ENCODE peak calls at places on chromosomes 16 and 17, in five cellular contexts. E is astrocyte of the spinal cord, P is epithelial cell of esophagus, M is MM.1S, Y is cardiac muscle cell. J is an unnamed sample.

GRCh38 chr17:17181666-17182600 is 24.2 kb downstream of the PLD6 start:
- DNase-seq in P (no peak), E (no peak), Y (no peak), M (no peak), J (no peak)

GRCh38 chr16:3739636-3740035 is 22.3 kb upstream of the TRAP1 start:
- DNase-seq in P (no peak), M (no peak), E (no peak), Y (no peak), J (no peak)

GRCh38 chr16:21626659-21627277 is 25.6 kb downstream of the IGSF6 start:
- DNase-seq in P (peak), Y (peak), M (no peak), E (peak), J (peak)

GRCh38 chr17:35731239-35731931 is at the start of gene RASL10B:
- DNase-seq in E (peak), Y (peak), P (peak), M (no peak), J (peak)

GRCh38 chr17:6072157-6072556 is 2.0 kb downstream of the WSCD1 start:
- DNase-seq in E (peak), Y (no peak), P (peak), M (no peak), J (no peak)

GRCh38 chr16:78768723-78769122 is 669.3 kb downstream of the WWOX start:
- DNase-seq in E (no peak), Y (no peak), P (no peak), M (peak), J (no peak)

GRCh38 chr16:14015948-14016347 is 55.2 kb upstream of the MRTFB start:
- DNase-seq in E (peak), Y (no peak), M (no peak), P (peak), J (peak)

GRCh38 chr16:49516382-49517036 is 142.9 kb downstream of the C16orf78 start:
- DNase-seq in M (no peak), P (no peak), E (no peak), Y (no peak), J (no peak)

GRCh38 chr16:56603589-56603988 is 4.8 kb upstream of the MT2A start:
- DNase-seq in Y (no peak), E (no peak), M (peak), P (peak), J (peak)

GRCh38 chr16:85412911-85413520 is 200.1 kb upstream of the GSE1 start:
- DNase-seq in P (no peak), M (no peak), Y (no peak), E (no peak), J (no peak)

GRCh38 chr16:84341533-84342295 is 26.6 kb upstream of the ATP2C2 start:
- DNase-seq in Y (no peak), E (no peak), M (no peak), P (no peak), J (no peak)

GRCh38 chr16:654034-654433 is 4.9 kb downstream of the WDR90 start:
- DNase-seq in M (no peak), Y (no peak), P (no peak), E (no peak), J (no peak)

GRCh38 chr16:85496145-85496544 is 117.0 kb upstream of the GSE1 start:
- DNase-seq in E (no peak), M (no peak), Y (no peak), P (no peak), J (no peak)

GRCh38 chr17:79066963-79067362 is 7.7 kb upstream of the ENGASE start:
- DNase-seq in Y (no peak), P (no peak), M (no peak), E (no peak), J (no peak)

GRCh38 chr17:45020354-45021138 is 30.9 kb downstream of the DCAKD start:
- DNase-seq in P (peak), M (no peak), Y (no peak), E (peak), J (peak)

GRCh38 chr17:45021607-45022287 is 29.7 kb downstream of the DCAKD start:
- DNase-seq in M (peak), E (peak), Y (peak), P (peak), J (peak)

GRCh38 chr17:45016823-45017222 is 34.6 kb downstream of the DCAKD start:
- DNase-seq in P (peak), Y (no peak), M (no peak), E (no peak), J (no peak)

GRCh38 chr17:45018514-45019176 is 32.8 kb downstream of the DCAKD start:
- DNase-seq in Y (no peak), P (no peak), M (no peak), E (no peak), J (peak)

GRCh38 chr17:45019177-45019711 is 32.2 kb downstream of the DCAKD start:
- DNase-seq in M (peak), E (no peak), Y (peak), P (peak), J (peak)
- H3K4me3 ChIP-seq in M (peak), E (peak), Y (peak), P (peak), J (peak)

GRCh38 chr16:67180166-67180565 is 3.6 kb downstream of the MATCAP1 start:
- DNase-seq in E (no peak), Y (no peak), M (no peak), P (no peak), J (no peak)

GRCh38 chr16:67181346-67181745 is 2.4 kb downstream of the MATCAP1 start:
- DNase-seq in E (peak), M (no peak), Y (no peak), P (peak), J (peak)

GRCh38 chr16:67177743-67178699 is 5.7 kb downstream of the MATCAP1 start:
- DNase-seq in M (peak), Y (peak), P (peak), E (peak), J (peak)

GRCh38 chr16:67182288-67182687 is 1.5 kb downstream of the MATCAP1 start:
- DNase-seq in E (no peak), Y (no peak), M (no peak), P (no peak), J (no peak)

GRCh38 chr16:67179421-67180080 is 4.2 kb downstream of the MATCAP1 start:
- DNase-seq in P (no peak), Y (no peak), M (peak), E (no peak), J (no peak)
- TF ChIP-seq CTCF in P (peak), Y (no peak), M (peak), E (no peak), J (peak)

GRCh38 chr17:28646039-28646754 is 1.2 kb upstream of the BLTP2 start:
- DNase-seq in E (no peak), P (no peak), M (no peak), Y (no peak), J (no peak)
- H3K4me3 ChIP-seq in E (no peak), P (no peak), M (peak), Y (peak), J (peak)

GRCh38 chr16:87234601-87235000 is 82.6 kb downstream of the C16orf95 start:
- DNase-seq in M (no peak), E (no peak), P (no peak), Y (no peak), J (no peak)

GRCh38 chr16:87238371-87238715 is 78.8 kb downstream of the C16orf95 start:
- DNase-seq in M (no peak), E (no peak), Y (no peak), P (no peak), J (no peak)

GRCh38 chr16:87236516-87237115 is 80.6 kb downstream of the C16orf95 start:
- DNase-seq in E (no peak), Y (no peak), M (no peak), P (no peak), J (no peak)

GRCh38 chr16:87233928-87234327 is 83.3 kb downstream of the C16orf95 start:
- DNase-seq in E (peak), P (no peak), M (no peak), Y (no peak), J (peak)

GRCh38 chr16:87235810-87236515 is 81.2 kb downstream of the C16orf95 start:
- DNase-seq in M (no peak), P (no peak), Y (no peak), E (no peak), J (peak)
- TF ChIP-seq CTCF in M (no peak), P (no peak), Y (no peak), E (peak), J (peak)

DNA sequence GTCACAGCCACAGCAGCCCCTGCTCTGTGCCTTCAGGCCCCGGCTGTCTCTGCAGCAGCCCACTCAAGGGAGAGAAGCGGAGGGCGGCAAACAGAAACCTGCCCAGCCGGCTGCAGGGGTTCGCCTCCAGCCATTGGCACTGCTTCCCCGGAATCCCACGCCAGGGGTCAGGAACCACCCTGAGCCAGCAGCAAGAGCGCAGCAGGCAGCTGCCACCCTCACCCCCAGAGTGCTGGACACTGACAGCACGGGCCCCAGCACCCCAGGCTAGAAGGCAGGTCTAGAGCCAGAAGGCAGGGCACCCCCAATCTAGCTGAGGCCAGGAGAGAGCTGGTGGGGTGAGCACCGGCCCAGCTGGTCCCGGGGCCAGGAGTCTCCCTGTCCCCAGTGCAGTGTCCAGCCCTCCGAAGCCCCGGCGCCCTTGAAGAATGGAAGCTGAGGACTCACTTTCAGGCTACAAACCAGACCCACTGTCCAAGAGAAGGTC is 8.3 kb downstream of the UBALD2 start:
- DNase-seq in Y (no peak), M (no peak), E (no peak), P (no peak), J (no peak)
- H3K4me3 ChIP-seq in Y (no peak), M (no peak), E (no peak), P (no peak), J (no peak)

DNA sequence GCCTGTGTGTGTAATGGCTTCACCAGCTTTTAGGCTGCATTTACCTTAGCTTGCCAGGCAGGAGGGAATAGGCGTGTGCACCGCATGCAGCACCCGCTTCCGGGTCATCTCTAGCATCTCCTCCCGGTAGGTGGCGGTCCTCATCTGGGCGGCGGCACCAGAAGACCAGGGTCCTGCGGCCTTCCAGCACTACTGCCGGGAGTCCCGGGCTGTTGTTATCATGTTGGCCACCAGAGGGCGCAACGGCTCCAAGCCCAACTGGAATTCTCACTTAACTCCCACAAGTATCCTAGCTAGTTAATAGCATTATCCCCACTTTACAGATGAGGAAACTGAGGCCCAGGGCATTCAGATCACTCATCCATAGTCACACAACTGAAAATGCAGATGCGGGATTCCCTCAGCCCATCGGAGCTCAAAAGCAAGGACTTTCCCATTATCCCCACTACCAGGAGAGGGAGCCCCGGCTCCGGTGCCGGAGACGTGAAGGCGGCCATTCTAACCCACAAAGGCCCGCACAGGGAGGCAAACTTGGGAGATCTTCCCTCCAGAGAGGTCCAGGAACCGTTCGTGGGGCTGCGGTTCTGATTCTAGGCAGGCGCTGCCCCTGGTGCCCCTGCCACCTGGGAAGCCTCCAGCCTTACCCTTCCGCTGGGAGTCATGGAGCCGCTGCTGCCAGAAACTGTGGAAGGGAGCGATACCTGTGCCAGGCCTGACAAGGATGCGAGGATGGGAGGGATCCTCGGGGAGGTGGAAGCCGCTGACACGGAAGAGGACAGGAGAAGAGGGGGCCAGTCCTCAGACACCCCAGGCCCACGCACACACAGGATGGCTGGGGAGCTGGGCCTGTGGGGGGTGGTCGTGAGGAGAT is 23.9 kb downstream of the LGALS9 start:
- DNase-seq in M (peak), P (peak), E (peak), Y (peak), J (peak)
- TF ChIP-seq CTCF in M (peak), P (peak), E (peak), Y (peak), J (peak)

GRCh38 chr17:9272506-9272905 is 251.2 kb downstream of the NTN1 start:
- DNase-seq in E (no peak), P (no peak), Y (no peak), M (no peak), J (no peak)

GRCh38 chr17:9274119-9274445 is 252.8 kb downstream of the NTN1 start:
- DNase-seq in E (no peak), P (no peak), M (no peak), Y (no peak), J (no peak)

GRCh38 chr17:9271989-9272388 is 250.7 kb downstream of the NTN1 start:
- DNase-seq in Y (no peak), E (no peak), P (no peak), M (no peak), J (no peak)

GRCh38 chr17:9274973-9275372 is 253.7 kb downstream of the NTN1 start:
- DNase-seq in E (no peak), P (no peak), M (no peak), Y (no peak), J (no peak)

GRCh38 chr17:9273334-9274118 is 252.2 kb downstream of the NTN1 start:
- DNase-seq in E (no peak), M (no peak), P (no peak), Y (no peak), J (no peak)
- H3K4me3 ChIP-seq in E (no peak), M (no peak), P (no peak), Y (no peak), J (no peak)

DNA sequence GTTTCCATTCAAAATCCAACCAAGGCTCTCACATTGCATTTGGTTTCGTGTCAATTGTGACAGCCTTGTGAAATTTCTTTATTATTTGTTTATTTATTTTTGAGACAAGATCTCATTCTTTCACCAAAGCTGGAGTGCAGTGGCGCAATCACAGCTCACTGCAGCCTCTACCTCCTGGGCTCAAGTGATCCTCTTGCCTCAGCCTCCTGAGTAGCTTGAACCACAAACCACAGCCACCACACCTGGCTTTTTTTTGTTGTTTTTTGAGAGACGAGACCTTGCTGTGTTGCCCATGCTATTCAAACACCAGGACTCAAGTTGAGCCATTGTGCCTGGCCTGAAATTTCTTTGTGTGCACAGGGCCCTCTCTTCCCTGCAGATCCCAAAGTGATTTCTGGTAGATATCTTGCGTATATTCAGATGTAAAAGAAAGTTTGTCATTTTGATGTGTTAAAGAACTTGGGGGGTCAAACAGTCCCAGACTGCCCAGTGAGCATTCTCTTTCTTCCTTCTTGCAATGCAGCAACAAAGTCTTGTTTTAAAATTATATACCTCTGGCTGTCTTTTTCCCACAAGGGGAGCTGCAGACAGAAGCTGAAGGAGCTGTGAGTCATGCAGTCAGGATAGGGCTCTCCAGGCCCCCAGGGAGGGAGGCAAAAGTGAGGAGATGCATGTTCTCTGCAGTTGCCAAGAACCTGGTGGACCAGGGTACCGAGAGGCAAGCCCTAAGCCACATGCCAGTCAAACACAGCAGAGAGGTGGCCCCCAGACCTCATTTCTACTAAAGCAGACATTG is 15.5 kb upstream of the USP22 start:
- DNase-seq in Y (no peak), E (peak), P (peak), M (no peak), J (peak)
- TF ChIP-seq CTCF in Y (peak), E (peak), P (no peak), M (no peak), J (peak)

GRCh38 chr17:18224053-18224427 is 1.4 kb upstream of the LLGL1 start:
- DNase-seq in E (no peak), Y (no peak), M (no peak), P (no peak), J (no peak)
- H3K4me3 ChIP-seq in E (no peak), Y (no peak), M (no peak), P (no peak), J (no peak)

J was measured in choroid plexus epithelial cell.